ENCODE peak calls at places on chromosomes 1 and 21, in seven cellular contexts. P, A, Z, I, B, K and V are unnamed samples.
A peak's percentile ranks its signal among the peaks of the same experiment; 100 is the strongest.

GRCh38 chr1:218376722-218377121 is 31.6 kb downstream of the TGFB2 start:
- DNase-seq in P (no peak), A (no peak), Z (no peak), I (no peak), B (no peak), K (no peak), V (no peak)

GRCh38 chr1:45979778-45980176 is 152.7 kb downstream of the PIK3R3 start:
- DNase-seq in P (peak; percentile 12), A (no peak), Z (no peak), I (no peak), B (no peak), K (no peak), V (no peak)

GRCh38 chr1:62325076-62325475 is 5.8 kb upstream of the KANK4 start:
- DNase-seq in P (no peak), A (no peak), Z (no peak), I (no peak), B (peak; percentile 52), K (peak; percentile 43), V (no peak)

GRCh38 chr1:42966688-42967609 is 8.3 kb upstream of the SLC2A1 start:
- DNase-seq in P (peak; percentile 95), A (no peak), Z (no peak), I (peak; percentile 81), B (peak; percentile 80), K (peak; percentile 78), V (peak; percentile 76)

GRCh38 chr1:107877092-107877491 is 87.9 kb downstream of the VAV3 start:
- DNase-seq in P (no peak), A (no peak), Z (no peak), I (no peak), B (no peak), K (no peak), V (no peak)

GRCh38 chr21:44456915-44457736 is 1.8 kb downstream of the LRRC3 start:
- DNase-seq in P (no peak), A (peak; percentile 62), Z (no peak), I (no peak), B (no peak), K (no peak), V (no peak)

GRCh38 chr1:103371234-103371633 is 154.3 kb upstream of the RNPC3 start:
- DNase-seq in P (no peak), A (no peak), Z (no peak), I (no peak), B (peak; percentile 39), K (no peak), V (no peak)

GRCh38 chr1:26287033-26287711 is 7.3 kb downstream of the SH3BGRL3 start:
- DNase-seq in P (no peak), A (no peak), Z (peak; percentile 74), I (no peak), B (no peak), K (no peak), V (no peak)

GRCh38 chr1:164613176-164613575 is 54.2 kb downstream of the PBX1 start:
- DNase-seq in P (peak; percentile 28), A (no peak), Z (no peak), I (peak; percentile 59), B (peak; percentile 74), K (no peak), V (no peak)

GRCh38 chr1:201028473-201028889 is 5.0 kb upstream of the KIF21B start:
- DNase-seq in P (peak; percentile 50), A (no peak), Z (no peak), I (no peak), B (no peak), K (no peak), V (no peak)

GRCh38 chr1:181541458-181541857 is 58.1 kb downstream of the CACNA1E start:
- DNase-seq in P (no peak), A (no peak), Z (no peak), I (no peak), B (no peak), K (no peak), V (no peak)